ENCODE peak calls at places on chromosomes 6 and 20, in four cellular contexts. T, C, Y and O are unnamed samples.
A peak's percentile ranks its signal among the peaks of the same experiment; 100 is the strongest.

GRCh38 chr20:63874254-63874653 is 9.2 kb downstream of the TPD52L2 start:
- DNase-seq in T (no peak), C (no peak), Y (no peak), O (no peak)

GRCh38 chr6:43510827-43511163 is 649 bp upstream of the LRRC73 start:
- DNase-seq in T (no peak), C (no peak), Y (no peak), O (no peak)

GRCh38 chr6:16136086-16136485 is 7.2 kb downstream of the MYLIP start:
- DNase-seq in T (no peak), Y (no peak), C (no peak), O (no peak)

GRCh38 chr6:158033077-158033750 is 51.6 kb downstream of the SYNJ2 start:
- DNase-seq in Y (no peak), C (no peak), T (peak; percentile 43), O (peak; percentile 79)

GRCh38 chr6:99119109-99120031 is 171.6 kb upstream of the FBXL4 start:
- DNase-seq in T (no peak), C (peak; percentile 7), Y (peak; percentile 5), O (no peak)

GRCh38 chr20:62427172-62428007 is at the start of gene RBBP8NL:
- DNase-seq in T (peak; percentile 91), Y (no peak), C (no peak), O (no peak)

GRCh38 chr6:160789263-160790027 is 87.4 kb downstream of the PLG start:
- DNase-seq in T (no peak), C (no peak), Y (no peak), O (no peak)

GRCh38 chr6:31272856-31273626 is 1.1 kb upstream of the HLA-C start:
- DNase-seq in T (no peak), Y (no peak), C (no peak), O (no peak)

GRCh38 chr20:24665741-24666191 is 196.3 kb downstream of the SYNDIG1 start:
- DNase-seq in Y (no peak), C (no peak), T (no peak), O (peak; percentile 63)

GRCh38 chr6:25027221-25027916 is 91.6 kb upstream of the RIPOR2 start:
- DNase-seq in Y (no peak), T (peak; percentile 63), C (no peak), O (no peak)

GRCh38 chr20:38156888-38157634 is 8.0 kb downstream of the TGM2 start:
- DNase-seq in T (peak; percentile 44), Y (no peak), C (no peak), O (no peak)

GRCh38 chr6:26270121-26270861 is 94.7 kb upstream of the BTN3A2 start:
- DNase-seq in C (no peak), T (no peak), Y (no peak), O (no peak)

GRCh38 chr6:68741501-68742343 is 106.6 kb downstream of the ADGRB3 start:
- DNase-seq in T (no peak), Y (no peak), C (no peak), O (no peak)

GRCh38 chr6:131136021-131136847 is 967 bp downstream of the AKAP7 start:
- DNase-seq in T (no peak), C (peak; percentile 18), Y (no peak), O (no peak)

GRCh38 chr20:51966296-51966971 is 164.1 kb upstream of the SALL4 start:
- DNase-seq in C (peak; percentile 71), T (no peak), Y (no peak), O (no peak)

GRCh38 chr6:46903175-46903574 is 18.6 kb downstream of the ADGRF5 start:
- DNase-seq in Y (no peak), C (no peak), T (no peak), O (no peak)

GRCh38 chr6:126662966-126663365 is 323.1 kb downstream of the CENPW start:
- DNase-seq in Y (no peak), C (no peak), T (no peak), O (no peak)

GRCh38 chr20:48738399-48739304 is 89.1 kb downstream of the PREX1 start:
- DNase-seq in T (no peak), C (no peak), Y (no peak), O (no peak)

GRCh38 chr6:16681260-16681873 is 79.9 kb downstream of the ATXN1 start:
- DNase-seq in C (peak; percentile 58), T (no peak), Y (peak; percentile 81), O (no peak)

GRCh38 chr20:32918296-32918695 is 59.6 kb downstream of the EFCAB8 start:
- DNase-seq in Y (no peak), T (peak; percentile 38), C (no peak), O (no peak)

GRCh38 chr6:138987299-138987642 is 782 bp downstream of the REPS1 start:
- DNase-seq in C (no peak), Y (no peak), T (peak; percentile 64), O (peak; percentile 76)

GRCh38 chr6:166712554-166713228 is 85.6 kb upstream of the RPS6KA2 start:
- DNase-seq in T (no peak), C (no peak), Y (no peak), O (no peak)

GRCh38 chr6:7532232-7532631 is 9.2 kb upstream of the DSP start:
- DNase-seq in T (peak; percentile 64), C (no peak), Y (no peak), O (no peak)

GRCh38 chr20:9374480-9374879 is 139.9 kb upstream of the LAMP5 start:
- DNase-seq in C (no peak), T (no peak), Y (no peak), O (no peak)

GRCh38 chr6:68958327-68958726 is 323.2 kb downstream of the ADGRB3 start:
- DNase-seq in T (no peak), Y (no peak), C (no peak), O (no peak)

GRCh38 chr20:41446471-41446870 is 79.9 kb upstream of the EMILIN3 start:
- DNase-seq in T (no peak), Y (no peak), C (no peak), O (no peak)

GRCh38 chr6:72825265-72825918 is 203.5 kb downstream of the KCNQ5 start:
- DNase-seq in T (no peak), C (no peak), Y (no peak), O (no peak)

GRCh38 chr20:53642196-53643030 is 48.8 kb upstream of the ZNF217 start:
- DNase-seq in Y (peak; percentile 71), C (peak; percentile 81), T (no peak), O (no peak)

GRCh38 chr20:1391640-1392442 is 1.0 kb downstream of the FKBP1A start:
- DNase-seq in Y (no peak), C (no peak), T (peak; percentile 58), O (no peak)

GRCh38 chr6:40413231-40413755 is 173.9 kb downstream of the LRFN2 start:
- DNase-seq in Y (no peak), C (no peak), T (no peak), O (no peak)

GRCh38 chr6:16388488-16388887 is 150.1 kb downstream of the GMPR start:
- DNase-seq in Y (no peak), T (no peak), C (no peak), O (no peak)

GRCh38 chr6:26197736-26198625 is 110.8 kb downstream of the HFE start:
- DNase-seq in Y (peak; percentile 44), T (no peak), C (no peak), O (no peak)

GRCh38 chr6:44224154-44224977 is 971 bp downstream of the SLC29A1 start:
- DNase-seq in Y (no peak), C (peak; percentile 25), T (no peak), O (no peak)

GRCh38 chr6:79231101-79231500 is 3.4 kb downstream of the HMGN3 start:
- DNase-seq in T (no peak), C (no peak), Y (no peak), O (no peak)

GRCh38 chr6:70292144-70292543 is 10.7 kb downstream of the COL9A1 start:
- DNase-seq in Y (no peak), C (no peak), T (no peak), O (no peak)

DNA sequence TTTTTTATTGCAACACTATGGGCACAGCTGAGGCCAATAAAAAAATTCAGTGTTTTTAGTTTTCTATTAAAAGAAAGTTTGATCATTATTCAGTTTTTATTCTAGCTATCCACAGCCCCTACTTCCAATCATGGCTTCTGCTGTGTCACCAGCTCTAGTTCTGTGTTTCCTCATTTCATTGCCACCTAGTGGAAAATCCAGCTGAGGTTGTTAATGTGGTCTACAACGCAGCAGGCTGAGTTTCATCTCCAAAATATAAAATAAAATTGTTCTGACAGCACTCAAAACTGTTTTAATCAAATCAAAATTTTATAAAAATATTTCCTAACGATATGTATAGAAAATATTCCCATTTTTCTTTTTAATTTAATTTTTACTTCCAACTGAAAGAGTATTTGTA is 13.6 kb downstream of the COL9A1 start:
- DNase-seq in Y (no peak), C (no peak), T (no peak), O (no peak)
- TF ChIP-seq CTCF in Y (no peak), C (peak; percentile 9), T (no peak), O (peak; percentile 69)

GRCh38 chr6:4776493-4776966 is 326 bp downstream of the CDYL start:
- DNase-seq in C (no peak), Y (peak; percentile 43), T (peak; percentile 77), O (no peak)

GRCh38 chr6:4774715-4775590 is 1.3 kb upstream of the CDYL start:
- DNase-seq in T (peak; percentile 68), Y (no peak), C (no peak), O (no peak)

GRCh38 chr6:4776967-4777925 is 1.0 kb downstream of the CDYL start:
- DNase-seq in T (no peak), Y (no peak), C (no peak), O (no peak)

GRCh38 chr6:4774296-4774695 is 1.9 kb upstream of the CDYL start:
- DNase-seq in Y (no peak), C (no peak), T (no peak), O (no peak)

DNA sequence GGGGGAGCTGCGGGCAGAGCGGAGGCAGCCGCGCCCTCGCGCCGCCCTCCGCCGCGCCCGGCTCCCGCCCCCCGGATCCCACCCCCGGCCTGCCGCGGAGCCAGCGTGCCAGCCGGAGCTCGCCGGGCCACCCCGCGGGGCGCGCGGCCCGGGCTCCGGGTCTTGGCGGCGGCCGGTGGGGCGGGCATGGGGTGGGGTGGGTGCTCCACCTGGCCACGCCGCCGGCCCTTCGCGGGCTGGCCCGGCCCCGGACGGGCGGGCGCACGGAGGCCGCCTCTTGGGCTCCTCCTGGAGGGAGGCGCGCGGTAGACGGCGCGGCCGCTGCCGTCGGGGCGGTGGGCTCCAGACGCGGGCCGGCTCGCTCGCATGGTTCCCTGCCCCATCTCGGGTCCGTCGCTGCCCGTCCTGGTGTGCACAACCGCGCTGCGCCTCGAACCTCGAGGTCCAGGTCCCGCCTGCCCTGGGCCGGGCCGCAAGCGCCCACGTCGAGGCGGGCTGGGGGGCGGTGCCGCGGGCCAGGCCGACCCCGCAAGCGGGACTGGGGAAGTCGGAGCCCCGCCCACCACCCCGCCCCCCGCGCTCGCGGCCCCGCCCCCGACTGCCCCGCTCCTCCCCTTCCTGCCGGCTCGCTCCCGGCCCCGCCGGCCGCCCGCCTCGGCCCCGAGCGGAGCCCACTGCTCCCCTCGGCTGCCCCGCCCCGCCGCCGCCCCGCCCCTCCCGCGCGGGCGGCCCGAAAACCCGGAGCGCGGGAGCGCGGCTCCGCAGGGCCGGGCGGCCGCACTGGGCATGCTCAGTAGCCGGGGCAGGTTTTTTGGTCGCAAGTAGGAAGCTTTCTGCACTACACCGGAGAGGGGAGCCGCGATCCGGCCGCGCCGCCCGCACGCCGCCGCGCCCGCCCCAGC is at the start of gene CDYL:
- DNase-seq in C (peak; percentile 55), T (peak; percentile 90), Y (peak; percentile 59), O (peak; percentile 95)
- TF ChIP-seq CTCF in C (peak; percentile 23), T (peak; percentile 19), Y (no peak), O (peak; percentile 76)

GRCh38 chr6:77930382-77930781 is 277.5 kb downstream of the MEI4 start:
- DNase-seq in Y (no peak), C (no peak), T (no peak), O (no peak)

GRCh38 chr6:77930945-77931344 is 278.1 kb downstream of the MEI4 start:
- DNase-seq in T (no peak), C (no peak), Y (no peak), O (no peak)

GRCh38 chr6:77926198-77926752 is 273.4 kb downstream of the MEI4 start:
- DNase-seq in C (no peak), Y (no peak), T (no peak), O (no peak)
- TF ChIP-seq CTCF in C (no peak), Y (no peak), T (no peak), O (peak; percentile 56)

GRCh38 chr6:108497883-108498282 is 62.8 kb upstream of the FOXO3 start:
- DNase-seq in T (no peak), C (peak; percentile 4), Y (no peak), O (no peak)
- TF ChIP-seq CTCF in T (peak; percentile 28), C (peak; percentile 20), Y (peak; percentile 51), O (peak; percentile 74)